ENCODE peak calls at places on chromosomes 11 and 22, in six cellular contexts. N is spleen, Q is IMR-90, X is cardiac muscle cell, G is hepatocyte, Z is fibroblast of lung. A is an unnamed sample.

GRCh38 chr11:68524213-68524612 is 63.7 kb downstream of the PPP6R3 start:
- DNase-seq in X (no peak), Q (no peak), N (no peak), Z (no peak), G (no peak), A (no peak)

GRCh38 chr11:56817661-56818060 is 69.2 kb upstream of the OR9G4 start:
- DNase-seq in N (no peak), Z (no peak), Q (no peak), G (peak; percentile 29), X (no peak), A (no peak)

GRCh38 chr11:134223066-134223465 is 701 bp downstream of the NCAPD3 start:
- DNase-seq in Z (no peak), Q (no peak), G (no peak), N (peak; percentile 68), X (no peak), A (no peak)

GRCh38 chr11:95924414-95924760 is 480 bp upstream of the MTMR2 start:
- DNase-seq in N (no peak), X (peak; percentile 31), Z (peak; percentile 73), G (peak; percentile 54), Q (peak; percentile 48), A (no peak)

GRCh38 chr11:1740786-1741530 is 9.4 kb downstream of the IFITM10 start:
- DNase-seq in Z (no peak), N (peak; percentile 32), G (no peak), Q (no peak), X (no peak), A (no peak)

GRCh38 chr11:75554258-75555022 is 7.6 kb upstream of the SERPINH1 start:
- DNase-seq in Z (peak; percentile 100), X (peak; percentile 92), N (no peak), Q (peak; percentile 100), G (peak; percentile 93), A (peak; percentile 89)

GRCh38 chr11:23976776-23977380 is 520.0 kb upstream of the LUZP2 start:
- DNase-seq in Q (peak; percentile 70), G (no peak), N (no peak), Z (peak; percentile 73), X (no peak), A (no peak)

GRCh38 chr11:102457865-102458264 is 5.3 kb upstream of the TMEM123 start:
- DNase-seq in X (no peak), Q (no peak), Z (no peak), N (no peak), G (no peak), A (no peak)

GRCh38 chr11:5892908-5893307 is at the start of gene OR52E5:
- DNase-seq in G (no peak), N (no peak), Z (no peak), X (no peak), Q (no peak), A (no peak)

GRCh38 chr11:27703453-27703852 is 3.2 kb upstream of the BDNF start:
- DNase-seq in N (no peak), X (no peak), Z (peak; percentile 66), G (no peak), Q (peak; percentile 89), A (no peak)

GRCh38 chr22:34111210-34111824 is 191.0 kb upstream of the LARGE1 start:
- DNase-seq in Q (no peak), Z (peak; percentile 3), X (peak; percentile 55), G (peak; percentile 71), N (no peak), A (no peak)

GRCh38 chr11:35947437-35947836 is 3.6 kb downstream of the LDLRAD3 start:
- DNase-seq in X (no peak), G (no peak), Q (no peak), N (no peak), Z (no peak), A (no peak)

GRCh38 chr22:33940741-33941140 is 20.5 kb upstream of the LARGE1 start:
- DNase-seq in Z (no peak), N (no peak), X (no peak), Q (no peak), G (no peak), A (no peak)

GRCh38 chr11:33899383-33900037 is 7.6 kb upstream of the LMO2 start:
- DNase-seq in G (peak; percentile 63), N (no peak), X (peak; percentile 46), Z (peak; percentile 79), Q (peak; percentile 66), A (peak; percentile 77)

GRCh38 chr22:20591295-20591645 is 83.9 kb downstream of the MED15 start:
- DNase-seq in N (peak; percentile 42), Z (no peak), G (no peak), Q (no peak), X (no peak), A (peak; percentile 54)

GRCh38 chr22:19285831-19286230 is 5.7 kb downstream of the CLTCL1 start:
- DNase-seq in N (no peak), X (no peak), Q (no peak), G (no peak), Z (no peak), A (no peak)

GRCh38 chr22:24128631-24129601 is 52.4 kb upstream of the SUSD2 start:
- DNase-seq in Q (no peak), N (no peak), G (no peak), Z (no peak), X (no peak), A (no peak)

GRCh38 chr11:95849087-95849825 is 59.0 kb downstream of the CEP57 start:
- DNase-seq in Q (peak; percentile 82), X (peak; percentile 60), N (no peak), Z (peak; percentile 85), G (peak; percentile 70), A (no peak)

DNA sequence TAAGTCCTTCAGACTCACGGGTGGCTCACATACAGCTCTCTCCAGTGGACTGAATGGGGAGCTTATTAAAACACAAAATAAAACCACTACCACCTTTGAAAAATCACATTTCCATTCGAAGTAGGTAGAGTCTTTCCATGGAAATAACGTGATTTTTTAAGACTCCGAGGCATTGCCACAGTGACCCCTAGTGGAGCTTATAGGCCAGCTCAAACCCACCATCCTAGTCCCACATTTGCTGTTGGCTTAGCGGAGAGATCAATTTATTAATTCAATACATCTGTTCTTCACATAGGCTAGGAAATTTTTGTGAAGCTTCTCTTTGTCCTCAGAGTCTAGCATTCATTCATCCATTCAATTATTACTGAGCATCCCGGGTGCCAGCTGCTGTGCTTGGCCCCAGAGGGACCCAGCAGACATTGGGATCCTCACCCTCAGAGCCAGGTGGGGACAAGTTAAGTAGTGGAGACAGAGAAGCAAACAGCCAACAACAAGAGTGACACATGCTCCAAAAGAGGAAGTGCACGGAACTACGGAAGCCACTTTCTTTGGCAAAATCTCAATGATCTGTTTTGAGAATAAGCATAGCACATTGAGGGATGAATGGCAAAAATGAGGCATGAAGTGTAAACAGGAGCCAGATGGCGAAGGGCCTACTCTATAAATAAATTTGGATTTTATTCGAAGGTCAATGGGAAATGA is 10.2 kb upstream of the P4HA3 start:
- DNase-seq in Z (peak; percentile 68), G (peak; percentile 34), Q (peak; percentile 65), N (no peak), X (peak; percentile 42), A (no peak)
- H3K4me1 ChIP-seq in Z (peaks cover 18% of the 10 kb centered on the region), G (peaks cover 16% of the 10 kb centered on the region), Q (peaks cover 22% of the 10 kb centered on the region), N (no peaks in the 10 kb centered on the region), X (peaks cover 3% of the 10 kb centered on the region), A (peaks cover 10% of the 10 kb centered on the region)

GRCh38 chr11:19848219-19848618 is 135.6 kb downstream of the NAV2 start:
- DNase-seq in G (no peak), Q (no peak), Z (no peak), X (no peak), N (no peak), A (no peak)

GRCh38 chr11:19849107-19849789 is 136.6 kb downstream of the NAV2 start:
- DNase-seq in X (peak; percentile 70), G (no peak), Z (peak; percentile 54), N (no peak), Q (peak; percentile 41), A (no peak)

GRCh38 chr11:19846654-19847330 is 134.2 kb downstream of the NAV2 start:
- DNase-seq in X (no peak), N (no peak), Z (peak; percentile 59), Q (peak; percentile 30), G (no peak), A (no peak)

GRCh38 chr11:19853016-19853415 is 140.4 kb downstream of the NAV2 start:
- DNase-seq in G (no peak), X (no peak), Z (no peak), Q (peak; percentile 59), N (no peak), A (no peak)

DNA sequence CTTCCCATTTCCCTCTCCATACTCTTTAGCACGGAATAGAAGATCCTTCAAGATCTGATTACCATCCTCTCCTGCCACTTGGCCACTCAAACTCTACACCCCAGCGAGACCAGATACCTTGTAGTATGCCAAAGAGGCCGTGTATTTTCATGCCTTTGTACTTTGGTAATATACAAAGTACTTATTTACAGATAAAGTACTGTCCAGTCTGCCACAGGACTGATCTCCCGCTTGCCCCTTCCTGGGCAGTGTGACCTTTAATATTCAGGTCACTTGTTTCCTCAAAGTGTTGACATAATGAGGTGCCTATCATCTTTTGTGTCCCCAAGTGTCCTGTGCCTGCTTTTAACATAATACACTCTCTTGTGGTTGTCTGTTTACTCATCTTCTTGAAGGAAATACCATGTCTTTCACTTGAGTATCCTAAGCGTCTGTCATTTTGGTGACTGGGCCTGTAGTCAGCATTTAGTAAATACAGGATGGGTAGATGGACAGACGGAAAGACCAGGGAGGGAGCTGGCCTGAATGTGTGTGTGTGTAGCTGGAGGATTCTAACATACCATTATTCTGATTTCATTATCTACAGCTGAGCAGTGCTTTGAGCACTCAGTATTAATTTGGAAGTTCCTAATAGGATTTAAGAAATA is 137.4 kb downstream of the NAV2 start:
- DNase-seq in X (no peak), N (no peak), Z (no peak), G (no peak), Q (peak; percentile 25), A (no peak)
- H3K4me1 ChIP-seq in X (peaks cover 20% of the 10 kb centered on the region), N (no peaks in the 10 kb centered on the region), Z (peaks cover 12% of the 10 kb centered on the region), G (peaks cover 9% of the 10 kb centered on the region), Q (peaks cover 7% of the 10 kb centered on the region), A (no peaks in the 10 kb centered on the region)

DNA sequence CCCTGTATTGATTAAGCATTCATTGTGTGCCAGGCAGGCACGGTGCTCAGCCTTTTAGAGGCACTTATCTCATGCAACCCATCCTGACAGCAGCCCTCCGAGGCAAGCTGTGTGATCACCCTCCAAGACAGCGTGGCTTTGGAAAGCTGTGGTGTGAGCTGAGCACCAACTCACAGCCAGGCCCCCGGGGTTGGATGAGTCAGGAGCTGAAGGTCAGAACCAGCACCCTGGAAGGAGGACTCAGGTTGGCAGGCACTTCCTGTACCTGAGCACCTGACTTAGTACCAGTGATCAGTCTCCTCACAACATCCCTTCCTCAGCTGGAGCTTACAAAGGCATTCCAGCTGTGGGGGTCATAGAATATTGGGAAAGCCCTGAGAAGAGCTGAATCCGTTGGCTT is 9.0 kb downstream of the PATZ1 start:
- DNase-seq in G (peak; percentile 65), X (no peak), Z (no peak), N (no peak), Q (peak; percentile 28), A (no peak)
- H3K4me1 ChIP-seq in G (peaks cover 31% of the 10 kb centered on the region), X (no peaks in the 10 kb centered on the region), Z (no peaks in the 10 kb centered on the region), N (peaks cover 29% of the 10 kb centered on the region), Q (peaks cover 9% of the 10 kb centered on the region), A (no peaks in the 10 kb centered on the region)

GRCh38 chr11:67357831-67358555 is 4.6 kb upstream of the POLD4 start:
- DNase-seq in N (no peak), X (no peak), Q (peak; percentile 71), Z (no peak), G (no peak), A (no peak)

GRCh38 chr11:67356551-67356866 is 3.2 kb upstream of the POLD4 start:
- DNase-seq in N (no peak), G (no peak), Q (no peak), Z (no peak), X (no peak), A (no peak)

GRCh38 chr11:67355794-67356550 is 2.6 kb upstream of the POLD4 start:
- DNase-seq in Z (no peak), Q (no peak), X (no peak), G (no peak), N (no peak), A (no peak)

GRCh38 chr11:67355023-67355793 is 1.9 kb upstream of the POLD4 start:
- DNase-seq in Z (no peak), N (peak; percentile 78), X (no peak), Q (no peak), G (no peak), A (no peak)

GRCh38 chr11:67356867-67357561 is 3.7 kb upstream of the POLD4 start:
- DNase-seq in G (peak; percentile 88), N (peak; percentile 87), X (peak; percentile 83), Q (peak; percentile 80), Z (peak; percentile 84), A (peak; percentile 83)
- H3K4me1 ChIP-seq in G (peaks cover 44% of the 10 kb centered on the region), N (peaks cover 61% of the 10 kb centered on the region), X (peaks cover 10% of the 10 kb centered on the region), Q (peaks cover 37% of the 10 kb centered on the region), Z (peaks cover 39% of the 10 kb centered on the region), A (peaks cover 24% of the 10 kb centered on the region)

A was measured in left lung.